ENCODE peak calls at places on chromosomes 3 and 15, in five cellular contexts. Q, O, E, R and Y are unnamed samples. For H3K9me3, the result is how much of the 10 kb centered on the place peaks cover.

GRCh38 chr3:135513106-135514063 is 452.1 kb upstream of the PPP2R3A start:
- DNase-seq in Q (no peak), O (no peak), E (no peak), R (peak), Y (no peak)

GRCh38 chr15:38996111-38996541 is 431.5 kb upstream of the RASGRP1 start:
- DNase-seq in Q (no peak), O (no peak), E (no peak), R (no peak), Y (no peak)

GRCh38 chr15:101156509-101157159 is 95.2 kb downstream of the CHSY1 start:
- DNase-seq in Q (no peak), O (no peak), E (no peak), R (no peak), Y (no peak)

GRCh38 chr3:128447561-128448013 is 19.1 kb downstream of the DNAJB8 start:
- DNase-seq in Q (no peak), O (no peak), E (no peak), R (no peak), Y (no peak)

GRCh38 chr3:119871571-119871970 is 89.7 kb downstream of the NR1I2 start:
- DNase-seq in Q (no peak), O (no peak), E (no peak), R (no peak), Y (no peak)

GRCh38 chr3:15331606-15332404 is 581 bp downstream of the SH3BP5 start:
- DNase-seq in Q (peak), O (peak), E (peak), R (peak), Y (no peak)

GRCh38 chr15:63719281-63719680 is 114.5 kb downstream of the HERC1 start:
- DNase-seq in Q (no peak), O (no peak), E (no peak), R (no peak), Y (no peak)

GRCh38 chr15:68681836-68682235 is 103.0 kb downstream of the CORO2B start:
- DNase-seq in Q (no peak), O (no peak), E (no peak), R (no peak), Y (no peak)

GRCh38 chr15:85027033-85027380 is 45.4 kb downstream of the PDE8A start:
- DNase-seq in Q (no peak), O (no peak), E (no peak), R (no peak), Y (no peak)

GRCh38 chr3:153338487-153338886 is 176.5 kb downstream of the RAP2B start:
- DNase-seq in Q (no peak), O (no peak), E (no peak), R (no peak), Y (no peak)

GRCh38 chr3:56536735-56537134 is 20.2 kb upstream of the CCDC66 start:
- DNase-seq in Q (no peak), O (no peak), E (no peak), R (no peak), Y (no peak)

GRCh38 chr15:63872759-63873510 is 39.2 kb upstream of the HERC1 start:
- DNase-seq in Q (no peak), O (no peak), E (no peak), R (no peak), Y (no peak)

GRCh38 chr3:170499562-170500156 is 81.0 kb downstream of the CLDN11 start:
- DNase-seq in Q (no peak), O (no peak), E (peak), R (peak), Y (no peak)

GRCh38 chr3:196406806-196407470 is 25.3 kb downstream of the UBXN7 start:
- DNase-seq in Q (no peak), O (no peak), E (no peak), R (no peak), Y (no peak)

GRCh38 chr3:130258532-130258952 is 86.9 kb upstream of the COL6A5 start:
- DNase-seq in Q (no peak), O (peak), E (no peak), R (no peak), Y (peak)

GRCh38 chr3:10835406-10835805 is 19.4 kb downstream of the SLC6A11 start:
- DNase-seq in Q (no peak), O (no peak), E (no peak), R (peak), Y (no peak)
- TF ChIP-seq CTCF in Q (no peak), O (no peak), E (no peak), R (peak), Y (no peak)

GRCh38 chr15:26242565-26242964 is 379.4 kb upstream of the ATP10A start:
- DNase-seq in Q (peak), O (no peak), E (no peak), R (peak), Y (no peak)

DNA sequence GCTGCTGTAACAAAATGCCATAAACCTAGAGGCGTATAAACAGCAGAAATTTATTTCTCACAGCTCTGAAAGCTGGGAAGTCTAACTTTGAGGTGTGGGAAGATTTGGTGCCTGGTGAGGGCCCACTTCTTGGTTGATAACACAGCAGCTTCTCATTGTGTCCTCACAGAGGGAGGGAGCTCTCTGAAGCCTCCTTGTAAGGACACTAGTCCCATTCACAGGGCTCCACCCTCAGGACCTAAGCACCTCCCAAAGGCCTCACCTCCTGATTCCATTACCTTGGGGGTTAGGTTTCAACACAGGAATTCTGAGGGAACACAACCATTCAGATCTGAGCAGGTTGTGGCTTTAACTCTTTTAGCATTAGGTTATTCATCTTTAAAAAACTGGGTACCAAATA is 380.3 kb upstream of the ATP10A start:
- DNase-seq in Q (peak), O (no peak), E (no peak), R (peak), Y (no peak)
- H3K9me3 ChIP-seq in Q (under half), O (under half), E (under half), R (under half), Y (under half)

GRCh38 chr15:61621865-61622264 is 392.8 kb upstream of the RORA start:
- DNase-seq in Q (no peak), O (no peak), E (no peak), R (no peak), Y (no peak)

GRCh38 chr15:61623746-61624145 is 394.6 kb upstream of the RORA start:
- DNase-seq in Q (no peak), O (no peak), E (no peak), R (no peak), Y (no peak)

GRCh38 chr15:61624950-61625349 is 395.8 kb upstream of the RORA start:
- DNase-seq in Q (no peak), O (no peak), E (no peak), R (no peak), Y (no peak)

DNA sequence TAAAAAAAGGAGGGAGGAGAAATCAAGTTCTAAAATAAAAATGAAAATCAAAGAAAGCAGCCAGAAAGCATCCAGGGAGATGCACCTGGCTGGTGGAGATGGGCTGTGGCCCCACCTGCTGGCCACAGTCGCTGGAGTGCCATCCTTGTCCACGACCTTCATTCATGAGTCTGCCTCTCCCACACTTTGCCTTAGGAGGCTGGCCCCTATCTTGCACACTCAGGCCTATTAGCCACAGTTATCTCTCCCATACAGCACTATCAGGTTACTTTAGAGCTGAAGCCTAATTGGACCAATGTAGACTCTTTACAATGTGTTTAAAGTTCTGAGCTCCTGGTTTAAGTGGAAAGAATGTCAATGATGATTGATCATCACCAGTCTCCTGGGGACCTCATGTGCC is 392.0 kb upstream of the RORA start:
- DNase-seq in Q (no peak), O (no peak), E (no peak), R (peak), Y (no peak)
- TF ChIP-seq CTCF in Q (peak), O (peak), E (no peak), R (peak), Y (no peak)

GRCh38 chr3:976021-976420 is 116.8 kb upstream of the CNTN6 start:
- DNase-seq in Q (no peak), O (no peak), E (no peak), R (no peak), Y (no peak)

GRCh38 chr3:981156-981555 is 111.7 kb upstream of the CNTN6 start:
- DNase-seq in Q (no peak), O (no peak), E (no peak), R (no peak), Y (no peak)
- H3K9me3 ChIP-seq in Q (under half), O (under half), E (under half), R (under half), Y (under half)

GRCh38 chr15:50823281-50823680 is 57.8 kb upstream of the SPPL2A start:
- DNase-seq in Q (no peak), O (no peak), E (no peak), R (no peak), Y (no peak)
- TF ChIP-seq CTCF in Q (no peak), O (no peak), E (no peak), R (no peak), Y (no peak)